ENCODE peak calls at places on chromosomes 11 and 22, in four cellular contexts. R, H, S and C are unnamed samples.

GRCh38 chr11:71977743-71978418 is 20.8 kb upstream of the IL18BP start:
- DNase-seq in R (peak), S (no peak), H (peak), C (no peak)

GRCh38 chr11:27118371-27118770 is 77.8 kb downstream of the BBOX1 start:
- DNase-seq in H (no peak), R (no peak), S (no peak), C (no peak)

GRCh38 chr11:65651589-65652510 is 10.9 kb downstream of the RELA start:
- DNase-seq in S (no peak), R (peak), H (no peak), C (no peak)

GRCh38 chr11:118080296-118080695 is 3.4 kb downstream of the TMPRSS4 start:
- DNase-seq in H (no peak), S (no peak), R (no peak), C (no peak)

GRCh38 chr11:100863080-100863581 is 176.0 kb downstream of the ARHGAP42 start:
- DNase-seq in R (no peak), H (peak), S (peak), C (no peak)

GRCh38 chr22:44891791-44892190 is 118.0 kb downstream of the PHF21B start:
- DNase-seq in H (no peak), S (no peak), R (no peak), C (no peak)

GRCh38 chr22:33875316-33875715 is 45.0 kb downstream of the LARGE1 start:
- DNase-seq in H (no peak), S (no peak), R (no peak), C (no peak)

GRCh38 chr11:133104014-133104753 is 428.1 kb downstream of the OPCML start:
- DNase-seq in R (no peak), S (no peak), H (no peak), C (no peak)

GRCh38 chr11:8221025-8221723 is 42.5 kb downstream of the LMO1 start:
- DNase-seq in R (peak), S (no peak), H (no peak), C (no peak)

GRCh38 chr11:83046626-83047172 is 25.0 kb downstream of the RAB30 start:
- DNase-seq in H (no peak), S (no peak), R (no peak), C (no peak)

GRCh38 chr22:35549338-35549737 is 8.7 kb downstream of the RASD2 start:
- DNase-seq in R (no peak), H (no peak), S (no peak), C (no peak)

GRCh38 chr11:28984216-28984615 is 876.0 kb downstream of the METTL15 start:
- DNase-seq in H (no peak), S (no peak), R (no peak), C (no peak)

GRCh38 chr22:40714514-40714966 is 35.3 kb downstream of the MCHR1 start:
- DNase-seq in S (no peak), H (peak), R (no peak), C (no peak)

GRCh38 chr11:121047926-121048325 is 24.0 kb downstream of the TBCEL start:
- DNase-seq in H (no peak), R (no peak), S (no peak), C (no peak)

DNA sequence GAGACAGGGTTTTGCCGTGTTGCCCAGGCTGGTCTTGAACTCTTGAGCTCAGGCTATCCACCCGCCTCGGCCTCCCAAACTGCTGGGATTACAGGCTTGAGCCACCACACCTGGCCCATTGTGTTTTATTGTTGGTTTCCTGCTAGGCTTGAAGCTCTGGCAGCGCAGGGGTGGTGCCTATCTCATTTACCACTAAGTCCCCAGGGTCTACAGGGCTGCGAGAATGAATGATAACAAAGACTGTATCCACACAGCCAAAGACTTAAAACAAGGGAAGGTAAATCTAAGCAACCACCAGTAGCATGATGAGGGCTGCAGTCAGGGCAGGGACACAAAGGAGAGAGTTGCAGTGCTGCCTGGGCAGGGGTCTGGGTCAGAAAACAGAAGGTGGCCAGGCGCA is 37.3 kb upstream of the XBP1 start:
- DNase-seq in H (no peak), S (no peak), R (no peak), C (no peak)
- TF ChIP-seq CTCF in H (no peak), S (no peak), R (no peak), C (no peak)

DNA sequence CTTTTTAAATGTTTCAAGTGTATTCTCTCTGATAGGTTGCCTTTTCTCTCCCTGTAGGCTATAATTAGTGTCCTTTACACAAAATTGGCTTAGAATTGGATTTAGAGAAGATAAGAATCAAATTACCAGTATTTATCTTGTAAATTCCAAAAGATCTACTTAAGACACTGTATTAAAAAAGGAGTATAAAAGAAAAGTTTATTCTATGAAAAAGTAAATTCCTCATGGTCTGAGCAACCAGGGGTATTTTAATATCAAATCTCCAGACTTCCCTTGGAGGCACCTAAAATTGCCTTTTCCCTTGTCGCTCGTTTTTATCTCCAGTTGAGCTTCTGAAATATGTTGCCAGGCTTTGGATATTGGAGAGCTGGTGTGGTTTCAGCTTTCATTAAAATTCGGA is 36.4 kb downstream of the ZBTB16 start:
- DNase-seq in S (no peak), R (no peak), H (no peak), C (no peak)
- TF ChIP-seq CTCF in S (no peak), R (no peak), H (no peak), C (no peak)

GRCh38 chr11:40129276-40129675 is 1330.2 kb downstream of the LRRC4C start:
- DNase-seq in S (no peak), H (peak), R (no peak), C (no peak)
- TF ChIP-seq CTCF in S (no peak), H (no peak), R (no peak), C (peak)

DNA sequence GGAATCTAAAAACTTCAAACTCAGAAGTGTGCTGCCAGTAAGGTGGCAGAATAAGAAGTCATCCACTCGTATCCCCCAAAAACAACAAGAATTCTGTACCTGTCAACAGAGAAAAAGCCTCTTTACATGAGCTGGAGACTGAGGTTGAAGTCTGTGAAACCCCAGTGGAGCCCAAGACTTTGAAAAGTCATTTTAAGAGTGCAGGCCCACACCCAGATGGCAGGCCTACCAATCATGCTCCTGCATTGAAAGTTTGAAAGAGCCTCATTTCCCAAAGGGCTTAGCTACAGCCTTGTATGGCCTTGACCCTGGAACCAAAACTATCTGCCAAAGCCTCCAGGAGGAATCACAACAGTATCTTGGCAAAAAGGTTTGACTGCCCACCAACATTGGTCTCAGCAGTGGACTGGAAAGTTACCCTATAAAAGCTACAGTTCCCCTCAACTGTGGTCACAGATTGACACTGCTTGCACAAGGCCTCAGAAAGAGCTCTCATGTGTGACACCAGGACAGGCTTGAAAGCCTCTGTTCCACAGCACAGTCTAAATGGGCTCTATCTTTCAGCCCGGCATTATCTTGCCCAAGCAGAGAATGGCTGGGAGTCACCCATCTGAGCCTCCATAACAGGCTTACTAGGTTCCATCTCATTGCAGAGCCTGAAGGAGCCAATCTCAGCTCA is 47.7 kb downstream of the SLC22A9 start:
- DNase-seq in R (no peak), S (no peak), H (no peak), C (no peak)
- TF ChIP-seq CTCF in R (no peak), S (no peak), H (no peak), C (no peak)

GRCh38 chr11:56751480-56751879 is 3.0 kb upstream of the OR9G4 start:
- DNase-seq in R (no peak), H (no peak), S (no peak), C (no peak)

GRCh38 chr11:56748597-56748996 is at the start of gene OR9G4:
- DNase-seq in S (no peak), R (no peak), H (no peak), C (no peak)

GRCh38 chr11:56750190-56750589 is 1.7 kb upstream of the OR9G4 start:
- DNase-seq in H (peak), R (no peak), S (no peak), C (no peak)
- TF ChIP-seq CTCF in H (no peak), R (no peak), S (no peak), C (no peak)

DNA sequence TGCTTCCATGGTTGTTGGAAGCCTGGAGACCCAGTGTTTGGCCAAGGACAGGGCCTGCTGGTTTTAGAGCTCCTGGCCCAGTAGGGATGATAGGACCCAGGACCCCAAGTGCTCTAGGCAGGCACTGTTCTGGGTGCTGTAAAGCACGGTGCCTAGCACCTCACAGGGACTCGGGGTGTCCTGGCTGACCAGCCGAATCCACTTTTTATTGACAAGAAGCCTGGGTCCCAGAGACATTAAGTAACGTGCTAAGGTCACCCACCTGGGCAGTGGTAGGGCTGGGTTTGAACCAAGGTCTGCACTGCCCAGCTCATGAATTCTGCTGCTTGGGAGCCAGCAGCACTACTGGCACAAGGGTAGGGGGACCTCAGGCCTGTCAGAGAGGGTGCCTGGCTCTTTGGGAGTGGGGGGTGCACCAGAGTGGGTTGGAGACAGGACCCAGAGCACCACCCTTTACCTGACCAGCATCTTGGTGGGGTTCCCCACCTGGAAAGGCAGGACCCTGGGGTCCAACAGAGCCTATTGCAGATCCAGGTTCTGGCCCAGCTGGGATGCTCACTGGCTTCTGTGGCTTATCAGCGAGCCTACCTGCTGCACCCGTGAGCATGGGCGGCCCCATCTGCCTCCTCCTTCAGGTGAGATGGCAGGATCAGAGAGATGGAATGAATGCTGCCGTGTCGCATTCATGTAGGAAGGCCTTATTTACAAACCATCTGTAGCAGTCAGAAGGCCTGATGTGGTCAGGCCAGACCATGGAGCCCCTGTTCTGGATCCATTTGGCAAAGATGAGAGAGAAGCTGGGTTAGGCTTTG is 52.0 kb downstream of the BCR start:
- DNase-seq in H (no peak), R (no peak), S (no peak), C (no peak)
- TF ChIP-seq CTCF in H (no peak), R (no peak), S (no peak), C (no peak)

GRCh38 chr11:34342008-34342533 is 15.7 kb downstream of the ABTB2 start:
- DNase-seq in S (no peak), H (no peak), R (peak), C (no peak)
- TF ChIP-seq CTCF in S (no peak), H (no peak), R (no peak), C (no peak)

GRCh38 chr11:113162590-113162961 is 151.8 kb upstream of the TTC12 start:
- DNase-seq in H (no peak), S (no peak), R (no peak), C (no peak)
- TF ChIP-seq CTCF in H (no peak), S (no peak), R (no peak), C (peak)

GRCh38 chr11:75821202-75821601 is 6.2 kb downstream of the UVRAG start:
- DNase-seq in H (no peak), S (no peak), R (no peak), C (no peak)
- TF ChIP-seq CTCF in H (no peak), S (no peak), R (no peak), C (no peak)

DNA sequence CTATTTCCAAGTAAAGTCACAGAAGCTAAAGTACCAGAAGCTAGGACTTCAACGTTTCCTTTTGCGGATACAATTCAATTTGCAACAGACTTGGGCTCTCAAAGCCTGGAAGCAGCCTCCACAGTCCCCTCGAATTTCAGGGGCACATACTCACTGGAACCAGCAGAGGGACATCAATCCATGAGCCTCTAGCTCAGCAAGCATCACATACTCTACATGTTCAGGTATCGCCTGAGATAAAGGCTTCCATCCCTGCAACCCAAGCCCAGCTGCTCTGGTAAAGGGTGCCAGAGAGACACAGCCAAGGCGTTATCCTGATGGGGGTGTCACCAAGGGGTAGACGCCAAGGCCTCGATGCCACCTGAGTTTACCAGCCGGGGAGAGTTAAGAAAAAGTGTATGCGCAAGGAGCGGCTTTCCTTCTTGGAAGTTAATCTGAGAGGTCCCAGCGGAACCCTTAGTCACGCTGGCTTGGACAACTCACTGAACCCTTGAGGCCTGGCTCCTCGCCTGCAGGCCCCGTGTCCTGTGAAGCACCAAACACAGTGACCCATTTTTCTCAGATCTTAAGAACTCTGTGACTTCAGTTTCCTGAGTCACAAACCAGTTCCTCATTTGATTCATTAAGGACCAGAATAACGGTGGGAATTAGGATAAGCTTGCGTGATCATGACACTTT is 13.0 kb downstream of the LTO1 start:
- DNase-seq in S (no peak), H (no peak), R (no peak), C (no peak)
- TF ChIP-seq CTCF in S (peak), H (no peak), R (no peak), C (peak)